ENCODE peak calls at places on chromosomes 11 and 22, in seven cellular contexts. O, P, N, U, T, I and H are unnamed samples.

GRCh38 chr11:124669193-124669592 is 4.3 kb downstream of the SIAE start:
- DNase-seq in N (no peak), P (peak; percentile 59), U (peak; percentile 51), O (peak; percentile 52), I (no peak), T (no peak), H (peak; percentile 66)

GRCh38 chr11:107830915-107831540 is 27.6 kb downstream of the SLC35F2 start:
- DNase-seq in I (no peak), P (no peak), U (no peak), O (no peak), T (no peak), N (no peak), H (no peak)

GRCh38 chr11:86181379-86181778 is 63.2 kb upstream of the EED start:
- DNase-seq in U (no peak), N (no peak), P (no peak), I (no peak), O (no peak), T (no peak), H (no peak)

GRCh38 chr22:36359172-36359973 is 28.4 kb downstream of the MYH9 start:
- DNase-seq in P (no peak), O (no peak), I (no peak), U (no peak), N (no peak), T (no peak), H (no peak)

GRCh38 chr11:74710291-74710938 is 20.8 kb downstream of the CHRDL2 start:
- DNase-seq in T (no peak), O (no peak), P (peak; percentile 47), N (no peak), U (no peak), I (no peak), H (no peak)

GRCh38 chr22:44410396-44411056 is 87.5 kb downstream of the RTL6 start:
- DNase-seq in N (no peak), T (no peak), P (no peak), I (peak; percentile 76), U (no peak), O (no peak), H (peak; percentile 28)

GRCh38 chr11:47351159-47352126 is 1.1 kb downstream of the MYBPC3 start:
- DNase-seq in T (no peak), O (no peak), I (peak; percentile 89), N (no peak), P (peak; percentile 43), U (no peak), H (no peak)

GRCh38 chr22:46262449-46263207 is 515 bp downstream of the PKDREJ start:
- DNase-seq in U (no peak), T (no peak), P (no peak), I (peak; percentile 91), O (peak; percentile 72), N (no peak), H (peak; percentile 69)

GRCh38 chr11:65393513-65394079 is 7.2 kb downstream of the FRMD8 start:
- DNase-seq in U (no peak), O (no peak), P (no peak), T (no peak), N (no peak), I (no peak), H (no peak)

GRCh38 chr22:20663941-20664593 is 109.8 kb upstream of the SERPIND1 start:
- DNase-seq in U (no peak), N (no peak), P (no peak), O (no peak), T (no peak), I (no peak), H (no peak)